ENCODE peak calls at places on chromosome 10, in four cellular contexts. X is IMR-90, K is H9, R is H1. G is an unnamed sample.

GRCh38 chr10:15329437-15329836 is 41.7 kb downstream of the FAM171A1 start:
- DNase-seq in X (no peak), K (no peak), R (no peak), G (no peak)

GRCh38 chr10:11186330-11186729 is 168.7 kb downstream of the CELF2 start:
- DNase-seq in X (no peak), K (no peak), R (no peak), G (no peak)

GRCh38 chr10:92695679-92696605 is 6.2 kb downstream of the HHEX start:
- DNase-seq in X (peak), K (peak), R (peak), G (no peak)

GRCh38 chr10:44380829-44381600 is 3.9 kb downstream of the CXCL12 start:
- DNase-seq in X (no peak), K (no peak), R (no peak), G (peak)

GRCh38 chr10:80516506-80517075 is 21.1 kb upstream of the SH2D4B start:
- DNase-seq in X (no peak), K (no peak), R (no peak), G (no peak)

GRCh38 chr10:77744249-77744648 is 106.6 kb upstream of the KCNMA1 start:
- DNase-seq in X (no peak), K (no peak), R (no peak), G (no peak)

GRCh38 chr10:53536322-53536721 is 763.7 kb upstream of the MBL2 start:
- DNase-seq in X (peak), K (no peak), R (no peak), G (no peak)

GRCh38 chr10:35642793-35643114 is 658 bp upstream of the FZD8 start:
- DNase-seq in X (no peak), K (no peak), R (no peak), G (no peak)

GRCh38 chr10:1036341-1036791 is 10.7 kb upstream of the IDI2 start:
- DNase-seq in X (peak), K (no peak), R (no peak), G (no peak)

DNA sequence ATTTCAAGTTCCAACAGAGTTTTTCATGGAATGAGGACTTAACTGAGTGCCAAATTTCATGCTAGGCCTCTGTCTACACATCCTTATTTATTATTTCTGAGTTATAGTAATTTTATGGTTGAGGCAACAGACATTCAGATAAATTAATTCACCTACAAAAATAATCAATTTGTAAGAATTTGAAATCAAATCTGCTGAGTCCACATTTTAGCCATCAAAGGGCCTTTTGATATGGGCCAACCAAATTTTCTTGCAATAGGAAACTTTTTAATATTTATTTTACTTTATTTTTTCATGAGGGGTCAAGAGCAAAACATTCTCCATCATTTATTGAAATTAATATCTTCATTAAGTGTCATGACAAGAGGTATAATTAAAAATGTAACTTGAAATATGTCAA is 875.5 kb downstream of the NRG3 start:
- DNase-seq in X (no peak), K (no peak), R (no peak), G (no peak)
- H2AK5ac ChIP-seq in X (no peak), K (no peak), R (no peak), G (no peak)

DNA sequence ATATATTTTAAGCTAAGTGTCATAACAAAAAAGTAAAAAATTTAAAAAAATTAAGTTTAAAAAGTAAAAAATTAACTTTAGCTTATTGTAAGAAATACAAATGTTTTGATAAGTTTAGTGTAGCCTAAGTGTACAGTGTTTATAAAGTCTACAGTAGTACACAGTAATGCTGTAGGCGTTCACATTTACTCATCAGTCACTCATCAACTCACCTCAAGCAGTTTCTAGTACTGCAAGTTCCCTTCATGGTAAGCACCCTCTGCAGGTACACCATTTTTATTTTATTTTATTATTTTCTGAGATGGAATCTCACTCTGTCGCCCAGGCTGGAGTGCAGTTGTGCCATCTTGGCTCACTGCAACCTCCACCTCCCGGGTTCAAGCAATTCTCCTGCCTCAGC is 316.0 kb downstream of the FGFR2 start:
- DNase-seq in X (no peak), K (no peak), R (no peak), G (no peak)
- H3K56ac ChIP-seq in X (no peak), K (no peak), R (no peak), G (no peak)

GRCh38 chr10:131260031-131260430 is 51.5 kb downstream of the TCERG1L start:
- DNase-seq in X (no peak), K (no peak), R (no peak), G (no peak)
- H2AK5ac ChIP-seq in X (no peak), K (no peak), R (no peak), G (no peak)

DNA sequence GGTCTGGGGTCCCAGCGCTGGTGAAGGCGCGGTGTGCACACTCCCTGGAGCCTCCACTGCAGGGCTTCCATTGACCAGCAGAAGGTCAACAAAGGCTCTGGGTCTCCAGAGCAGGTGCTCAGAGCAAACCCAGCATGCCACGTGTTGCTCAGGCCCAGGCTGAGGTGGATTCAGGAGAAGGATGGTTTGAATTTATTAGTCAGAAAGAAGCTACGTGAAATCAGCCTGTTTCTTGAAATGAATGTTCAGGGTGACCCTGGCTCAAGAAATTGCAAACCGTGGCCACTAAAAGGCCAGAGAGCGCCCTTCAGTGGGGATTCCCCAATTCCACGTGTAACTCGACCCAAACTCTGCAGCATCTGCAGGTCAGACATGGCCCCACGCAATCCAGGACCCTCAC is 82.7 kb upstream of the PFKP start:
- DNase-seq in X (no peak), K (no peak), R (no peak), G (no peak)
- H3K56ac ChIP-seq in X (no peak), K (no peak), R (no peak), G (no peak)

G was measured in mesendoderm.